ENCODE peak calls at places on chromosome 19, in nine cellular contexts. One of them, this sample, is unnamed.

GRCh38 chr19:16036397-16036925 is 39.8 kb upstream of the TPM4 start:
- DNase-seq in IMR-90: no peak
- DNase-seq in psoas muscle: no peak
- DNase-seq in fibroblast of lung: no peak
- DNase-seq in WERI-Rb-1: no peak
- DNase-seq in ascending aorta: no peak
- DNase-seq in PC-3: no peak
- DNase-seq in body of pancreas: no peak
- DNase-seq in cardiac muscle cell: no peak
- DNase-seq in this sample: no peak

GRCh38 chr19:29245221-29245620 is 32.3 kb upstream of the UQCRFS1 start:
- DNase-seq in IMR-90: no peak
- DNase-seq in psoas muscle: no peak
- DNase-seq in fibroblast of lung: no peak
- DNase-seq in WERI-Rb-1: no peak
- DNase-seq in ascending aorta: no peak
- DNase-seq in PC-3: no peak
- DNase-seq in body of pancreas: no peak
- DNase-seq in cardiac muscle cell: peak; percentile 10
- DNase-seq in this sample: no peak

GRCh38 chr19:33086955-33087354 is 6.0 kb downstream of the GPATCH1 start:
- DNase-seq in IMR-90: no peak
- DNase-seq in psoas muscle: no peak
- DNase-seq in fibroblast of lung: no peak
- DNase-seq in WERI-Rb-1: no peak
- DNase-seq in ascending aorta: no peak
- DNase-seq in PC-3: no peak
- DNase-seq in body of pancreas: no peak
- DNase-seq in cardiac muscle cell: no peak
- DNase-seq in this sample: no peak

GRCh38 chr19:35216026-35216832 is 12.3 kb downstream of the FAM187B start:
- DNase-seq in IMR-90: no peak
- DNase-seq in psoas muscle: no peak
- DNase-seq in fibroblast of lung: no peak
- DNase-seq in WERI-Rb-1: no peak
- DNase-seq in ascending aorta: no peak
- DNase-seq in PC-3: no peak
- DNase-seq in body of pancreas: no peak
- DNase-seq in cardiac muscle cell: no peak
- DNase-seq in this sample: peak; percentile 18

GRCh38 chr19:35206379-35206778 is 22.2 kb downstream of the FAM187B start:
- DNase-seq in IMR-90: no peak
- DNase-seq in psoas muscle: no peak
- DNase-seq in fibroblast of lung: no peak
- DNase-seq in WERI-Rb-1: no peak
- DNase-seq in ascending aorta: no peak
- DNase-seq in PC-3: no peak
- DNase-seq in body of pancreas: no peak
- DNase-seq in cardiac muscle cell: no peak
- DNase-seq in this sample: no peak

GRCh38 chr19:35977446-35978222 is 17.4 kb upstream of the SDHAF1 start:
- DNase-seq in IMR-90: no peak
- DNase-seq in psoas muscle: no peak
- DNase-seq in fibroblast of lung: no peak
- DNase-seq in WERI-Rb-1: peak; percentile 96
- DNase-seq in ascending aorta: no peak
- DNase-seq in PC-3: no peak
- DNase-seq in body of pancreas: no peak
- DNase-seq in cardiac muscle cell: no peak
- DNase-seq in this sample: no peak

GRCh38 chr19:45306522-45307027 is 16.1 kb downstream of the CKM start:
- DNase-seq in IMR-90: no peak
- DNase-seq in psoas muscle: no peak
- DNase-seq in fibroblast of lung: no peak
- DNase-seq in WERI-Rb-1: no peak
- DNase-seq in ascending aorta: no peak
- DNase-seq in PC-3: no peak
- DNase-seq in body of pancreas: no peak
- DNase-seq in cardiac muscle cell: no peak
- DNase-seq in this sample: no peak

GRCh38 chr19:27929399-27929798 is 1283.6 kb downstream of the UQCRFS1 start:
- DNase-seq in IMR-90: no peak
- DNase-seq in psoas muscle: no peak
- DNase-seq in fibroblast of lung: no peak
- DNase-seq in WERI-Rb-1: peak; percentile 50
- DNase-seq in ascending aorta: no peak
- DNase-seq in PC-3: no peak
- DNase-seq in body of pancreas: no peak
- DNase-seq in cardiac muscle cell: no peak
- DNase-seq in this sample: no peak

GRCh38 chr19:47107201-47107952 is 6.2 kb downstream of the ZC3H4 start:
- DNase-seq in IMR-90: peak; percentile 45
- DNase-seq in psoas muscle: no peak
- DNase-seq in fibroblast of lung: no peak
- DNase-seq in WERI-Rb-1: no peak
- DNase-seq in ascending aorta: no peak
- DNase-seq in PC-3: peak; percentile 78
- DNase-seq in body of pancreas: peak; percentile 71
- DNase-seq in cardiac muscle cell: no peak
- DNase-seq in this sample: peak; percentile 36

DNA sequence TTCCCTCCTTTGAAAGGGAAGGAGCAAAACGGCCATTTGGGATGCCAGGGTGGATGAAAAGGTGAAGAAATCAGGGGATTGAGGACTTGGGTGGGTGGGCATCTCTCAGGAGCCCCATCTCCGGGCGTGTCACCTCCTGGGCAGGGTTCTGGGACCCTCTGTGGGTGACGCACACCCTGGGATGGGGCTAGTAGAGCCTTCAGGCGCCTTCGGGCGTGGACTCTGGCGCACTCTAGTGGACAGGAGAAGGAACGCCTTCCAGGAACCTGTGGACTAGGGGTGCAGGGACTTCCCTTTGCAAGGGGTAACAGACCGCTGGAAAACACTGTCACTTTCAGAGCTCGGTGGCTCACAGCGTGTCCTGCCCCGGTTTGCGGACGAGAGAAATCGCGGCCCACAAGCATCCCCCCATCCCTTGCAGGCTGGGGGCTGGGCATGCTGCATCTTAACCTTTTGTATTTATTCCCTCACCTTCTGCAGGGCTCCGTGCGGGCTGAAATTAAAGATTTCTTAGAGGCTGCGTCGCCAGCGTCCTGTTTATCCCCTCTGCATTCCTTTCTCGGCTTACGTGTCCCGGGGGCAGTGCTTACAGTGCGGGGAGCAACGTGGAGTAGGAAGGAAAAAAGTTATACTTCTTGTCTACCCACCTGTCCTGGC is 15.2 kb upstream of the S1PR4 start:
- DNase-seq in IMR-90: peak; percentile 43
- DNase-seq in psoas muscle: peak; percentile 76
- DNase-seq in fibroblast of lung: peak; percentile 28
- DNase-seq in WERI-Rb-1: peak; percentile 77
- DNase-seq in ascending aorta: no peak
- DNase-seq in PC-3: peak; percentile 80
- DNase-seq in body of pancreas: peak; percentile 68
- DNase-seq in cardiac muscle cell: peak; percentile 68
- DNase-seq in this sample: peak; percentile 69
- H3K4me3 ChIP-seq in IMR-90: no peak overlapping the region
- H3K4me3 ChIP-seq in psoas muscle: no peak overlapping the region
- H3K4me3 ChIP-seq in fibroblast of lung: no peak overlapping the region
- H3K4me3 ChIP-seq in WERI-Rb-1: peak overlapping the region; percentile 39
- H3K4me3 ChIP-seq in ascending aorta: no peak overlapping the region
- H3K4me3 ChIP-seq in PC-3: peak overlapping the region; percentile 69
- H3K4me3 ChIP-seq in body of pancreas: no peak overlapping the region
- H3K4me3 ChIP-seq in cardiac muscle cell: no peak overlapping the region
- H3K4me3 ChIP-seq in this sample: no peak overlapping the region

GRCh38 chr19:3131168-3131567 is 4.7 kb upstream of the GNA15 start:
- DNase-seq in IMR-90: no peak
- DNase-seq in psoas muscle: peak; percentile 41
- DNase-seq in fibroblast of lung: no peak
- DNase-seq in WERI-Rb-1: no peak
- DNase-seq in ascending aorta: no peak
- DNase-seq in PC-3: no peak
- DNase-seq in body of pancreas: no peak
- DNase-seq in cardiac muscle cell: no peak
- DNase-seq in this sample: no peak

GRCh38 chr19:3136684-3137055 is 837 bp downstream of the GNA15 start:
- DNase-seq in IMR-90: no peak
- DNase-seq in psoas muscle: no peak
- DNase-seq in fibroblast of lung: no peak
- DNase-seq in WERI-Rb-1: no peak
- DNase-seq in ascending aorta: no peak
- DNase-seq in PC-3: no peak
- DNase-seq in body of pancreas: no peak
- DNase-seq in cardiac muscle cell: no peak
- DNase-seq in this sample: no peak

GRCh38 chr19:3133793-3134116 is 2.1 kb upstream of the GNA15 start:
- DNase-seq in IMR-90: no peak
- DNase-seq in psoas muscle: no peak
- DNase-seq in fibroblast of lung: no peak
- DNase-seq in WERI-Rb-1: no peak
- DNase-seq in ascending aorta: no peak
- DNase-seq in PC-3: no peak
- DNase-seq in body of pancreas: no peak
- DNase-seq in cardiac muscle cell: no peak
- DNase-seq in this sample: no peak

GRCh38 chr19:3135961-3136683 is at the start of gene GNA15:
- DNase-seq in IMR-90: no peak
- DNase-seq in psoas muscle: no peak
- DNase-seq in fibroblast of lung: no peak
- DNase-seq in WERI-Rb-1: no peak
- DNase-seq in ascending aorta: no peak
- DNase-seq in PC-3: no peak
- DNase-seq in body of pancreas: no peak
- DNase-seq in cardiac muscle cell: no peak
- DNase-seq in this sample: no peak

DNA sequence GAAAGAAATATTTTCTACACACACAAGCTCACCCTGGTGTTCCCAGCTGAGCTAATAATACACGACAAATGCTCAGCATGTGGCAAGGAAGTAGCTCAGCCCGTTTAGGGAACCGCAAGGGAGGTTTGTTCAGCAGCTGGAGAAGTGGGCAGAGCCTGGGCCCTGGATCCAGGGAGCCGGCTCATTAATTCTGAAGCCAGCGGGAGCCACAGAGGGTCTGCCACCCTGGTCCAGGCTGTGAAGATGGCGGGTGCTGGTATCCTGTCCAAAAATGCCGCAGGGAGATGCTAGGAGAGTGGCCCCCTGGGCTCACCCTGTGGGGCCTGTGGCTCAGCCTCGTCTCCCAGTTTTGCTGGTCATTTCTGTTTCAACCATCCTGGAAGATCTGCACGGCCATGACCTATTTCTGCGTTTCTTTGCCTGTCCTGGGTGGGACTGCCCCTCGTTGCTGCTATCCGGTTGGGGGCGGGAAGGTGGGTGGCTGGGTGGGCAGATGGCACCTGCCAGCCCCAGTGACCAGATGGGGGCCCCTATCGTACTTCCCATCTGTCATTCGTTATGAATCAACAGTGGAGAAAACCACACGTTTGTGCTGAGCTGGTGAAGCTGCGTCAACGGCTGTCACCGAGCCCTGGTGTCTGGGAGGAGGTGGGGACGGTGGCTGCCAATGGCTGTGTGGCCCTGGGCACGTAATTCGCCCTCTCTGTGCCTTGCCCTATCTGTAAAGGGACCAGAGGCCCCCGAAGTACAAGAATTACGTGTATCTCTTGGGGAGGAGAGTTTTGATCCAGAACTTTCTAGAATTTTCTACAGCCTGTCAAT is 2.7 kb upstream of the GNA15 start:
- DNase-seq in IMR-90: peak; percentile 21
- DNase-seq in psoas muscle: peak; percentile 45
- DNase-seq in fibroblast of lung: peak; percentile 48
- DNase-seq in WERI-Rb-1: peak; percentile 34
- DNase-seq in ascending aorta: peak; percentile 29
- DNase-seq in PC-3: no peak
- DNase-seq in body of pancreas: no peak
- DNase-seq in cardiac muscle cell: peak; percentile 29
- DNase-seq in this sample: peak; percentile 85
- H3K4me3 ChIP-seq in IMR-90: no peak overlapping the region
- H3K4me3 ChIP-seq in psoas muscle: no peak overlapping the region
- H3K4me3 ChIP-seq in fibroblast of lung: no peak overlapping the region
- H3K4me3 ChIP-seq in WERI-Rb-1: no peak overlapping the region
- H3K4me3 ChIP-seq in ascending aorta: no peak overlapping the region
- H3K4me3 ChIP-seq in PC-3: no peak overlapping the region
- H3K4me3 ChIP-seq in body of pancreas: no peak overlapping the region
- H3K4me3 ChIP-seq in cardiac muscle cell: no peak overlapping the region
- H3K4me3 ChIP-seq in this sample: no peak overlapping the region

GRCh38 chr19:54206030-54206830 is 5.6 kb downstream of the RPS9 start:
- DNase-seq in IMR-90: no peak
- DNase-seq in psoas muscle: no peak
- DNase-seq in fibroblast of lung: no peak
- DNase-seq in WERI-Rb-1: no peak
- DNase-seq in ascending aorta: no peak
- DNase-seq in PC-3: no peak
- DNase-seq in body of pancreas: no peak
- DNase-seq in cardiac muscle cell: no peak
- DNase-seq in this sample: no peak
- H3K4me3 ChIP-seq in IMR-90: no peak overlapping the region
- H3K4me3 ChIP-seq in psoas muscle: peak overlapping the region; percentile 18
- H3K4me3 ChIP-seq in fibroblast of lung: no peak overlapping the region
- H3K4me3 ChIP-seq in WERI-Rb-1: no peak overlapping the region
- H3K4me3 ChIP-seq in ascending aorta: no peak overlapping the region
- H3K4me3 ChIP-seq in PC-3: no peak overlapping the region
- H3K4me3 ChIP-seq in body of pancreas: no peak overlapping the region
- H3K4me3 ChIP-seq in cardiac muscle cell: no peak overlapping the region
- H3K4me3 ChIP-seq in this sample: no peak overlapping the region

GRCh38 chr19:5292843-5293606 is 47.6 kb downstream of the PTPRS start:
- DNase-seq in IMR-90: peak; percentile 65
- DNase-seq in psoas muscle: peak; percentile 81
- DNase-seq in fibroblast of lung: peak; percentile 69
- DNase-seq in WERI-Rb-1: peak; percentile 73
- DNase-seq in ascending aorta: no peak
- DNase-seq in PC-3: peak; percentile 67
- DNase-seq in body of pancreas: peak; percentile 74
- DNase-seq in cardiac muscle cell: peak; percentile 74
- DNase-seq in this sample: peak; percentile 69

GRCh38 chr19:5291588-5292193 is 48.9 kb downstream of the PTPRS start:
- DNase-seq in IMR-90: no peak
- DNase-seq in psoas muscle: peak; percentile 42
- DNase-seq in fibroblast of lung: no peak
- DNase-seq in WERI-Rb-1: no peak
- DNase-seq in ascending aorta: no peak
- DNase-seq in PC-3: no peak
- DNase-seq in body of pancreas: no peak
- DNase-seq in cardiac muscle cell: no peak
- DNase-seq in this sample: no peak

GRCh38 chr19:5294403-5295160 is 46.0 kb downstream of the PTPRS start:
- DNase-seq in IMR-90: no peak
- DNase-seq in psoas muscle: peak; percentile 48
- DNase-seq in fibroblast of lung: no peak
- DNase-seq in WERI-Rb-1: no peak
- DNase-seq in ascending aorta: no peak
- DNase-seq in PC-3: no peak
- DNase-seq in body of pancreas: no peak
- DNase-seq in cardiac muscle cell: no peak
- DNase-seq in this sample: no peak

GRCh38 chr19:5292453-5292842 is 48.2 kb downstream of the PTPRS start:
- DNase-seq in IMR-90: peak; percentile 23
- DNase-seq in psoas muscle: no peak
- DNase-seq in fibroblast of lung: no peak
- DNase-seq in WERI-Rb-1: peak; percentile 69
- DNase-seq in ascending aorta: no peak
- DNase-seq in PC-3: peak; percentile 38
- DNase-seq in body of pancreas: peak; percentile 68
- DNase-seq in cardiac muscle cell: no peak
- DNase-seq in this sample: no peak

GRCh38 chr19:5293607-5294089 is 47.0 kb downstream of the PTPRS start:
- DNase-seq in IMR-90: peak; percentile 40
- DNase-seq in psoas muscle: peak; percentile 66
- DNase-seq in fibroblast of lung: peak; percentile 52
- DNase-seq in WERI-Rb-1: peak; percentile 84
- DNase-seq in ascending aorta: no peak
- DNase-seq in PC-3: peak; percentile 39
- DNase-seq in body of pancreas: peak; percentile 34
- DNase-seq in cardiac muscle cell: peak; percentile 49
- DNase-seq in this sample: peak; percentile 33
- H3K4me3 ChIP-seq in IMR-90: peak overlapping the region; percentile 95
- H3K4me3 ChIP-seq in psoas muscle: peak overlapping the region; percentile 85
- H3K4me3 ChIP-seq in fibroblast of lung: peak overlapping the region; percentile 62
- H3K4me3 ChIP-seq in WERI-Rb-1: peak overlapping the region; percentile 77
- H3K4me3 ChIP-seq in ascending aorta: peak overlapping the region; percentile 46
- H3K4me3 ChIP-seq in PC-3: peak overlapping the region; percentile 85
- H3K4me3 ChIP-seq in body of pancreas: no peak overlapping the region
- H3K4me3 ChIP-seq in cardiac muscle cell: peak overlapping the region; percentile 46
- H3K4me3 ChIP-seq in this sample: peak overlapping the region; percentile 72

This sample was measured in choroid plexus epithelial cell.